ENCODE peak calls at places on chromosomes 11 and 22, in five cellular contexts. K is mesendoderm, E is H9, S is IMR-90, Y is neuronal stem cell. D is an unnamed sample.

GRCh38 chr11:76626266-76626665 is 44.3 kb downstream of the LRRC32 start:
- DNase-seq in Y (no peak), E (no peak), S (no peak), K (no peak), D (no peak)

GRCh38 chr11:2587132-2587930 is 112.5 kb downstream of the KCNQ1OT1 start:
- DNase-seq in E (no peak), S (no peak), Y (no peak), K (no peak), D (no peak)

GRCh38 chr22:22604326-22605073 is 39.9 kb upstream of the GGTLC2 start:
- DNase-seq in S (no peak), E (no peak), Y (no peak), K (no peak), D (no peak)

GRCh38 chr11:58227956-58228615 is 632 bp downstream of the OR10Q1 start:
- DNase-seq in Y (no peak), S (no peak), E (no peak), K (no peak), D (no peak)

GRCh38 chr11:114183041-114183511 is 113.1 kb upstream of the NNMT start:
- DNase-seq in K (no peak), S (no peak), Y (no peak), E (no peak), D (peak; percentile 17)

GRCh38 chr11:13303668-13304649 is 26.4 kb downstream of the BMAL1 start:
- DNase-seq in Y (no peak), S (no peak), K (no peak), E (no peak), D (no peak)

GRCh38 chr11:112004389-112004788 is 20.8 kb upstream of the DLAT start:
- DNase-seq in E (peak; percentile 65), K (peak; percentile 63), S (no peak), Y (no peak), D (no peak)

GRCh38 chr11:27460571-27460970 is 12.0 kb downstream of the LGR4 start:
- DNase-seq in Y (no peak), S (no peak), E (no peak), K (no peak), D (peak; percentile 37)

GRCh38 chr11:85495918-85496317 is 131.2 kb downstream of the DLG2 start:
- DNase-seq in E (no peak), Y (no peak), K (no peak), S (no peak), D (no peak)

GRCh38 chr11:122978303-122978620 is 3.4 kb downstream of the BSX start:
- DNase-seq in K (peak; percentile 12), E (peak; percentile 32), Y (no peak), S (no peak), D (no peak)

GRCh38 chr11:86608251-86608799 is 64.1 kb downstream of the ME3 start:
- DNase-seq in Y (no peak), K (peak; percentile 78), S (peak; percentile 80), E (peak; percentile 64), D (peak; percentile 80)

GRCh38 chr11:2432171-2432621 is 12.1 kb downstream of the TRPM5 start:
- DNase-seq in K (no peak), E (no peak), Y (no peak), S (no peak), D (no peak)

GRCh38 chr11:59862252-59862651 is 4.0 kb downstream of the TCN1 start:
- DNase-seq in K (no peak), E (no peak), S (no peak), Y (no peak), D (no peak)

GRCh38 chr11:19311306-19312030 is 70.7 kb upstream of the E2F8 start:
- DNase-seq in S (peak; percentile 50), K (peak; percentile 59), Y (peak; percentile 66), E (peak; percentile 61), D (peak; percentile 57)

GRCh38 chr11:10494636-10495463 is 39.8 kb downstream of the AMPD3 start:
- DNase-seq in E (no peak), S (no peak), K (no peak), Y (no peak), D (no peak)

GRCh38 chr22:27107824-27108223 is 450.4 kb downstream of the MIAT start:
- DNase-seq in S (peak; percentile 94), K (peak; percentile 55), Y (no peak), E (no peak), D (peak; percentile 91)

GRCh38 chr11:126061707-126062678 is 673 bp downstream of the CDON start:
- DNase-seq in Y (no peak), K (peak; percentile 89), E (peak; percentile 62), S (peak; percentile 5), D (peak; percentile 30)

GRCh38 chr22:44601189-44601588 is 100.8 kb upstream of the PRR5 start:
- DNase-seq in S (no peak), K (no peak), Y (no peak), E (no peak), D (no peak)

GRCh38 chr11:74820763-74821162 is 72.1 kb downstream of the RNF169 start:
- DNase-seq in E (no peak), Y (no peak), K (peak; percentile 40), S (peak; percentile 99), D (peak; percentile 83)

GRCh38 chr11:44618561-44619425 is 53.3 kb downstream of the CD82 start:
- DNase-seq in Y (no peak), K (no peak), E (peak; percentile 24), S (no peak), D (no peak)

GRCh38 chr22:22005945-22006595 is 23.5 kb upstream of the TOP3B start:
- DNase-seq in Y (no peak), S (no peak), K (no peak), E (no peak), D (no peak)

GRCh38 chr22:21044931-21045584 is 688 bp upstream of the LRRC74B start:
- DNase-seq in Y (no peak), K (peak; percentile 76), S (peak; percentile 65), E (no peak), D (peak; percentile 89)

GRCh38 chr11:15910761-15911160 is 445.6 kb downstream of the SOX6 start:
- DNase-seq in S (no peak), E (no peak), Y (no peak), K (peak; percentile 98), D (no peak)

GRCh38 chr11:45859661-45860140 is 12.4 kb downstream of the CRY2 start:
- DNase-seq in Y (no peak), E (peak; percentile 68), K (peak; percentile 76), S (peak; percentile 99), D (peak; percentile 98)

GRCh38 chr11:2791521-2792375 is 92.0 kb upstream of the KCNQ1OT1 start:
- DNase-seq in K (peak; percentile 11), Y (no peak), E (peak; percentile 36), S (no peak), D (no peak)

GRCh38 chr11:85316967-85317366 is 310.2 kb downstream of the DLG2 start:
- DNase-seq in S (no peak), Y (no peak), K (no peak), E (no peak), D (no peak)

GRCh38 chr11:45410391-45411215 is 124.5 kb upstream of the SYT13 start:
- DNase-seq in Y (no peak), S (no peak), K (peak; percentile 96), E (peak; percentile 59), D (no peak)

GRCh38 chr22:27705391-27706080 is 96.0 kb downstream of the MN1 start:
- DNase-seq in E (no peak), K (no peak), Y (no peak), S (no peak), D (no peak)

GRCh38 chr22:19873138-19873959 is 18.7 kb upstream of the GNB1L start:
- DNase-seq in K (no peak), S (no peak), E (no peak), Y (no peak), D (no peak)

GRCh38 chr11:35511666-35512065 is 13.8 kb downstream of the PAMR1 start:
- DNase-seq in S (peak; percentile 91), Y (no peak), K (peak; percentile 88), E (no peak), D (peak; percentile 86)

GRCh38 chr11:131510662-131511061 is 140.2 kb downstream of the NTM start:
- DNase-seq in K (no peak), Y (no peak), S (no peak), E (no peak), D (no peak)

GRCh38 chr11:114082767-114083181 is 23.3 kb downstream of the ZBTB16 start:
- DNase-seq in S (no peak), Y (no peak), K (no peak), E (no peak), D (no peak)

GRCh38 chr22:36397767-36398093 is 10.0 kb upstream of the MYH9 start:
- DNase-seq in S (no peak), E (no peak), Y (no peak), K (no peak), D (no peak)

GRCh38 chr22:36395061-36395849 is 7.5 kb upstream of the MYH9 start:
- DNase-seq in K (no peak), S (no peak), E (no peak), Y (no peak), D (no peak)

GRCh38 chr22:36397081-36397766 is 9.5 kb upstream of the MYH9 start:
- DNase-seq in E (no peak), K (peak; percentile 84), Y (no peak), S (peak; percentile 72), D (peak; percentile 86)

GRCh38 chr22:36398602-36399472 is 11.1 kb upstream of the MYH9 start:
- DNase-seq in E (no peak), S (peak; percentile 87), K (no peak), Y (no peak), D (peak; percentile 77)

GRCh38 chr22:36395922-36396321 is 8.2 kb upstream of the MYH9 start:
- DNase-seq in E (no peak), S (peak; percentile 81), Y (no peak), K (no peak), D (peak; percentile 64)
- H2BK120ac ChIP-seq in E (no peak overlapping the region), S (peak overlapping the region; percentile 93), Y (no peak overlapping the region), K (no peak overlapping the region), D (no peak overlapping the region)

GRCh38 chr11:96052921-96053631 is 129.2 kb upstream of the MTMR2 start:
- DNase-seq in K (no peak), E (no peak), Y (no peak), S (peak; percentile 62), D (peak; percentile 79)
- H2BK15ac ChIP-seq in K (no peak overlapping the region), E (no peak overlapping the region), Y (no peak overlapping the region), S (peak overlapping the region; percentile 93), D (no peak overlapping the region)

GRCh38 chr11:65486570-65487466 is 12.0 kb upstream of the MALAT1 start:
- DNase-seq in Y (no peak), S (no peak), E (no peak), K (no peak), D (no peak)
- H2BK120ac ChIP-seq in Y (no peak overlapping the region), S (peak overlapping the region; percentile 94), E (peak overlapping the region; percentile 27), K (peak overlapping the region; percentile 82), D (peak overlapping the region; percentile 95)

GRCh38 chr22:38181453-38182200 is at the start of gene PLA2G6:
- DNase-seq in Y (peak; percentile 98), S (peak; percentile 98), K (peak; percentile 99), E (peak; percentile 100), D (peak; percentile 99)
- H2BK15ac ChIP-seq in Y (peak within 1 kb of the TSS; percentile 56), S (peak within 1 kb of the TSS; percentile 88), K (no peak within 1 kb of the TSS), E (no peak within 1 kb of the TSS), D (peak within 1 kb of the TSS; percentile 80)

GRCh38 chr11:71442880-71443279 is 5.3 kb downstream of the DHCR7 start:
- DNase-seq in S (no peak), E (no peak), Y (no peak), K (no peak), D (no peak)
- H2BK120ac ChIP-seq in S (no peak overlapping the region), E (no peak overlapping the region), Y (no peak overlapping the region), K (no peak overlapping the region), D (no peak overlapping the region)

D was measured in mesenchymal stem cell.